ENCODE peak calls at places on chromosomes 7 and 10, in seven cellular contexts. M, G, W, B, N, F and J are unnamed samples.

GRCh38 chr7:120554960-120555571 is 282.1 kb downstream of the KCND2 start:
- DNase-seq in M (peak), G (peak), W (no peak), B (no peak), N (no peak), F (peak), J (no peak)

GRCh38 chr7:5457245-5457735 is 33.7 kb upstream of the TNRC18 start:
- DNase-seq in M (no peak), G (no peak), W (no peak), B (no peak), N (no peak), F (no peak), J (no peak)

GRCh38 chr10:98396096-98397053 is 18.6 kb downstream of the PYROXD2 start:
- DNase-seq in M (no peak), G (no peak), W (no peak), B (no peak), N (no peak), F (no peak), J (no peak)

GRCh38 chr10:123965973-123966895 is 74.6 kb upstream of the CPXM2 start:
- DNase-seq in M (no peak), G (no peak), W (no peak), B (no peak), N (no peak), F (no peak), J (no peak)

GRCh38 chr7:38068461-38068860 is 109.6 kb upstream of the STARD3NL start:
- DNase-seq in M (no peak), G (no peak), W (no peak), B (no peak), N (no peak), F (no peak), J (no peak)

GRCh38 chr10:34689053-34689452 is 126.0 kb downstream of the PARD3 start:
- DNase-seq in M (no peak), G (no peak), W (no peak), B (no peak), N (no peak), F (no peak), J (no peak)

GRCh38 chr10:16612148-16612742 is 90.6 kb upstream of the C1QL3 start:
- DNase-seq in M (no peak), G (no peak), W (no peak), B (no peak), N (peak), F (peak), J (no peak)

GRCh38 chr7:66211429-66211828 is 6.3 kb downstream of the TPST1 start:
- DNase-seq in M (no peak), G (no peak), W (no peak), B (no peak), N (no peak), F (no peak), J (no peak)

GRCh38 chr10:87915989-87916388 is 52.6 kb downstream of the PTEN start:
- DNase-seq in M (no peak), G (no peak), W (no peak), B (no peak), N (no peak), F (no peak), J (no peak)

GRCh38 chr10:137031-137430 is 1.8 kb downstream of the ZMYND11 start:
- DNase-seq in M (peak), G (no peak), W (no peak), B (no peak), N (peak), F (peak), J (peak)

GRCh38 chr10:102312683-102313082 is 67.4 kb downstream of the GBF1 start:
- DNase-seq in M (peak), G (no peak), W (no peak), B (no peak), N (no peak), F (no peak), J (no peak)

GRCh38 chr7:95139922-95140321 is 184.4 kb downstream of the PON1 start:
- DNase-seq in M (no peak), G (no peak), W (no peak), B (no peak), N (no peak), F (no peak), J (no peak)

GRCh38 chr7:5564894-5565293 is 141.3 kb upstream of the TNRC18 start:
- DNase-seq in M (no peak), G (no peak), W (no peak), B (no peak), N (no peak), F (no peak), J (no peak)

GRCh38 chr7:30430300-30430699 is 48.3 kb downstream of the NOD1 start:
- DNase-seq in M (no peak), G (no peak), W (no peak), B (peak), N (no peak), F (no peak), J (no peak)

GRCh38 chr10:49742683-49743463 is 19.2 kb downstream of the OGDHL start:
- DNase-seq in M (no peak), G (no peak), W (no peak), B (no peak), N (no peak), F (no peak), J (no peak)

GRCh38 chr7:66769833-66770512 is 29.4 kb downstream of the RABGEF1 start:
- DNase-seq in M (no peak), G (peak), W (no peak), B (no peak), N (no peak), F (no peak), J (no peak)

GRCh38 chr10:53697038-53697437 is 924.5 kb upstream of the MBL2 start:
- DNase-seq in M (peak), G (no peak), W (no peak), B (no peak), N (no peak), F (no peak), J (no peak)

GRCh38 chr10:81873932-81874816 is 820 bp upstream of the NRG3 start:
- DNase-seq in M (no peak), G (no peak), W (peak), B (no peak), N (no peak), F (peak), J (no peak)

GRCh38 chr7:36777855-36778254 is 53.6 kb upstream of the AOAH start:
- DNase-seq in M (no peak), G (no peak), W (no peak), B (no peak), N (no peak), F (no peak), J (no peak)

GRCh38 chr10:32049113-32049512 is 7.1 kb downstream of the KIF5B start:
- DNase-seq in M (peak), G (no peak), W (no peak), B (no peak), N (no peak), F (no peak), J (no peak)

GRCh38 chr7:138837627-138838026 is 39.6 kb upstream of the ATP6V0A4 start:
- DNase-seq in M (no peak), G (no peak), W (no peak), B (no peak), N (no peak), F (no peak), J (no peak)

GRCh38 chr7:22864855-22865606 is 42.4 kb upstream of the TOMM7 start:
- DNase-seq in M (no peak), G (no peak), W (no peak), B (no peak), N (no peak), F (no peak), J (no peak)

GRCh38 chr10:83612050-83612449 is 527.3 kb upstream of the GHITM start:
- DNase-seq in M (no peak), G (peak), W (no peak), B (no peak), N (no peak), F (no peak), J (no peak)

GRCh38 chr7:132472463-132473120 is 103.7 kb downstream of the PLXNA4 start:
- DNase-seq in M (no peak), G (no peak), W (no peak), B (no peak), N (no peak), F (no peak), J (no peak)

GRCh38 chr10:51683031-51683830 is 16.2 kb downstream of the CSTF2T start:
- DNase-seq in M (no peak), G (peak), W (no peak), B (no peak), N (no peak), F (no peak), J (no peak)

GRCh38 chr10:47020491-47020890 is 109.3 kb downstream of the PTPN20 start:
- DNase-seq in M (no peak), G (no peak), W (no peak), B (peak), N (no peak), F (no peak), J (no peak)

GRCh38 chr10:53770903-53771302 is 998.3 kb upstream of the MBL2 start:
- DNase-seq in M (no peak), G (no peak), W (no peak), B (no peak), N (no peak), F (no peak), J (no peak)

GRCh38 chr10:131949041-131949862 is 32.5 kb downstream of the BNIP3 start:
- DNase-seq in M (no peak), G (no peak), W (no peak), B (no peak), N (no peak), F (no peak), J (no peak)

GRCh38 chr10:31602541-31603244 is 283.7 kb downstream of the ZEB1 start:
- DNase-seq in M (no peak), G (peak), W (peak), B (no peak), N (no peak), F (peak), J (no peak)

GRCh38 chr10:34018129-34018528 is 683.7 kb upstream of the NRP1 start:
- DNase-seq in M (no peak), G (no peak), W (no peak), B (no peak), N (no peak), F (no peak), J (no peak)

GRCh38 chr10:126527645-126528319 is 139.5 kb upstream of the ADAM12 start:
- DNase-seq in M (no peak), G (no peak), W (no peak), B (no peak), N (no peak), F (no peak), J (no peak)

GRCh38 chr7:115728518-115728917 is 302.0 kb downstream of the TFEC start:
- DNase-seq in M (no peak), G (no peak), W (no peak), B (no peak), N (no peak), F (no peak), J (no peak)

GRCh38 chr7:93461350-93461749 is 113.2 kb downstream of the CALCR start:
- DNase-seq in M (no peak), G (no peak), W (peak), B (no peak), N (no peak), F (no peak), J (no peak)

GRCh38 chr7:22559829-22560489 is 60.0 kb upstream of the STEAP1B start:
- DNase-seq in M (peak), G (peak), W (peak), B (peak), N (peak), F (peak), J (peak)

GRCh38 chr10:123009105-123009805 is 449 bp downstream of the ACADSB start:
- DNase-seq in M (no peak), G (no peak), W (no peak), B (peak), N (no peak), F (peak), J (peak)

GRCh38 chr10:48609441-48609840 is 4.6 kb upstream of the ARHGAP22 start:
- DNase-seq in M (no peak), G (no peak), W (no peak), B (no peak), N (no peak), F (no peak), J (no peak)